ENCODE peak calls at places on chromosome 20, in five cellular contexts. F is psoas muscle, L is pancreas, R is mesenchymal stem cell, W is prostate gland. E is an unnamed sample.

GRCh38 chr20:25020345-25020744 is 27.8 kb upstream of the APMAP start:
- DNase-seq in F (no peak), L (peak; percentile 3), R (no peak), W (no peak), E (no peak)

GRCh38 chr20:51458751-51459439 is 83.6 kb downstream of the NFATC2 start:
- DNase-seq in F (no peak), L (no peak), R (no peak), W (no peak), E (no peak)

GRCh38 chr20:36128463-36129176 is 25.9 kb upstream of the EPB41L1 start:
- DNase-seq in F (no peak), L (no peak), R (peak; percentile 79), W (no peak), E (peak; percentile 36)

GRCh38 chr20:52645822-52646221 is 326.3 kb upstream of the TSHZ2 start:
- DNase-seq in F (no peak), L (no peak), R (no peak), W (no peak), E (no peak)

GRCh38 chr20:9306521-9306920 is 207.9 kb upstream of the LAMP5 start:
- DNase-seq in F (no peak), L (no peak), R (peak; percentile 90), W (peak; percentile 64), E (peak; percentile 79)

GRCh38 chr20:3231116-3231515 is 7.9 kb downstream of the SLC4A11 start:
- DNase-seq in F (no peak), L (no peak), R (no peak), W (no peak), E (no peak)

GRCh38 chr20:58179432-58180099 is 48.9 kb downstream of the ANKRD60 start:
- DNase-seq in F (peak; percentile 71), L (peak; percentile 21), R (peak; percentile 20), W (peak; percentile 46), E (no peak)

GRCh38 chr20:8218861-8219260 is 86.8 kb downstream of the PLCB1 start:
- DNase-seq in F (no peak), L (no peak), R (peak; percentile 30), W (no peak), E (peak; percentile 47)

GRCh38 chr20:63234693-63235398 is 859 bp upstream of the BIRC7 start:
- DNase-seq in F (no peak), L (peak; percentile 20), R (peak; percentile 44), W (no peak), E (no peak)

GRCh38 chr20:61816606-61817005 is 249.1 kb downstream of the TAF4 start:
- DNase-seq in F (peak; percentile 32), L (no peak), R (no peak), W (no peak), E (no peak)

GRCh38 chr20:24943196-24943595 is 5.9 kb upstream of the CST7 start:
- DNase-seq in F (no peak), L (no peak), R (no peak), W (no peak), E (no peak)

GRCh38 chr20:36017034-36017951 is 48.9 kb downstream of the CNBD2 start:
- DNase-seq in F (no peak), L (peak; percentile 57), R (no peak), W (peak; percentile 20), E (peak; percentile 27)

GRCh38 chr20:44204156-44204831 is 6.3 kb downstream of the OSER1 start:
- DNase-seq in F (no peak), L (peak; percentile 34), R (peak; percentile 89), W (peak; percentile 77), E (peak; percentile 74)

GRCh38 chr20:21269772-21270171 is 33.4 kb upstream of the XRN2 start:
- DNase-seq in F (no peak), L (no peak), R (no peak), W (no peak), E (no peak)

GRCh38 chr20:1895674-1896496 is 678 bp downstream of the SIRPA start:
- DNase-seq in F (peak; percentile 81), L (no peak), R (peak; percentile 33), W (no peak), E (no peak)

GRCh38 chr20:21228511-21228910 is 74.6 kb upstream of the XRN2 start:
- DNase-seq in F (no peak), L (no peak), R (no peak), W (no peak), E (no peak)

GRCh38 chr20:21548390-21549035 is 34.6 kb upstream of the NKX2-2 start:
- DNase-seq in F (no peak), L (no peak), R (no peak), W (no peak), E (no peak)

GRCh38 chr20:58481541-58482021 is 33.6 kb downstream of the APCDD1L start:
- DNase-seq in F (peak; percentile 70), L (no peak), R (peak; percentile 60), W (no peak), E (no peak)

GRCh38 chr20:19056909-19057308 is 155.5 kb upstream of the SLC24A3 start:
- DNase-seq in F (no peak), L (no peak), R (no peak), W (no peak), E (no peak)

GRCh38 chr20:63177785-63178444 is 38.0 kb downstream of the YTHDF1 start:
- DNase-seq in F (no peak), L (no peak), R (peak; percentile 7), W (no peak), E (no peak)

GRCh38 chr20:53883098-53883762 is 187.2 kb downstream of the BCAS1 start:
- DNase-seq in F (no peak), L (no peak), R (peak; percentile 64), W (no peak), E (no peak)

GRCh38 chr20:63622732-63623131 is 4.2 kb downstream of the GMEB2 start:
- DNase-seq in F (no peak), L (no peak), R (no peak), W (no peak), E (no peak)

GRCh38 chr20:33092361-33092760 is 12.9 kb downstream of the BPIFB4 start:
- DNase-seq in F (no peak), L (no peak), R (no peak), W (no peak), E (no peak)

GRCh38 chr20:53930651-53931504 is 139.5 kb downstream of the BCAS1 start:
- DNase-seq in F (no peak), L (no peak), R (no peak), W (no peak), E (no peak)

GRCh38 chr20:61404311-61404710 is 152.2 kb downstream of the CDH4 start:
- DNase-seq in F (no peak), L (no peak), R (no peak), W (no peak), E (no peak)

GRCh38 chr20:58583141-58583540 is 67.9 kb upstream of the APCDD1L start:
- DNase-seq in F (no peak), L (no peak), R (no peak), W (no peak), E (no peak)

GRCh38 chr20:47768016-47768953 is 17.0 kb downstream of the SULF2 start:
- DNase-seq in F (no peak), L (peak; percentile 11), R (no peak), W (no peak), E (no peak)

GRCh38 chr20:3276400-3277015 is 37.5 kb upstream of the SLC4A11 start:
- DNase-seq in F (no peak), L (no peak), R (peak; percentile 23), W (peak; percentile 13), E (no peak)

GRCh38 chr20:17036546-17036945 is 190.3 kb upstream of the PCSK2 start:
- DNase-seq in F (no peak), L (no peak), R (no peak), W (no peak), E (no peak)

GRCh38 chr20:31897541-31897940 is 27.1 kb downstream of the TTLL9 start:
- DNase-seq in F (no peak), L (no peak), R (no peak), W (no peak), E (no peak)

GRCh38 chr20:31896049-31896448 is 25.6 kb downstream of the TTLL9 start:
- DNase-seq in F (no peak), L (no peak), R (no peak), W (no peak), E (no peak)

GRCh38 chr20:31890646-31891045 is 20.2 kb downstream of the TTLL9 start:
- DNase-seq in F (no peak), L (no peak), R (no peak), W (no peak), E (no peak)

GRCh38 chr20:31894980-31895675 is 24.7 kb downstream of the TTLL9 start:
- DNase-seq in F (peak; percentile 56), L (peak; percentile 12), R (peak; percentile 71), W (peak; percentile 63), E (no peak)
- H3K27ac ChIP-seq in F (peak overlapping the region; percentile 48), L (peak overlapping the region; percentile 1), R (no peak overlapping the region), W (peak overlapping the region; percentile 13), E (no peak overlapping the region)

GRCh38 chr20:46505501-46505900 is 7.9 kb downstream of the ZNF334 start:
- DNase-seq in F (no peak), L (no peak), R (no peak), W (no peak), E (no peak)
- H3K9me3 ChIP-seq in F (peaks cover 17% of the 10 kb centered on the region), L (no peaks in the 10 kb centered on the region), R (peaks cover 53% of the 10 kb centered on the region), W (no peaks in the 10 kb centered on the region), E (peaks cover 9% of the 10 kb centered on the region)

GRCh38 chr20:49231461-49231860 is 12.2 kb downstream of the DDX27 start:
- DNase-seq in F (no peak), L (no peak), R (no peak), W (no peak), E (no peak)
- H3K27ac ChIP-seq in F (no peak overlapping the region), L (no peak overlapping the region), R (no peak overlapping the region), W (no peak overlapping the region), E (no peak overlapping the region)

GRCh38 chr20:56160956-56161355 is 87.6 kb upstream of the MC3R start:
- DNase-seq in F (no peak), L (no peak), R (no peak), W (no peak), E (no peak)

GRCh38 chr20:56163806-56164205 is 84.7 kb upstream of the MC3R start:
- DNase-seq in F (no peak), L (no peak), R (no peak), W (no peak), E (no peak)

GRCh38 chr20:56157530-56158203 is 90.9 kb upstream of the MC3R start:
- DNase-seq in F (no peak), L (no peak), R (no peak), W (no peak), E (no peak)

GRCh38 chr20:56155625-56156024 is 92.9 kb upstream of the MC3R start:
- DNase-seq in F (no peak), L (no peak), R (no peak), W (no peak), E (no peak)

DNA sequence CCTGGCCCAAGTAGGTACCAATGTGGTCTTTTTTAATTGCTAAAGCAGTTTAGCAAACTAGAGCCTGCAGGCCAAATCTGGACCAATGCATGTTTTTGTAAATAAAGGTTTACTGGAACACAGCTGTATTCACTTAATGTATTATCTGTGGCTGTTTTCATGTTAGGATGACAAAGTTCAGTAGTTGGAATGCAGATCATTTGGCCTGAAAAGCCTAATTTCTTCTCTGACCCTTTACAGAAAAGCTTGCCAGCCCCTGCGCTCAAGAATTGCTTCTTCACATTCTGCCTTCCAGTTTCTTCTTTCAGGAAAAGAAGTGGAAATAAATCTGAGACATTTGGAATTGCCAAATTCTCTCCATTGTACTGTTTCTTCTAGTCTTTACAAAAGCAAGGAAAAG is 90.0 kb upstream of the MC3R start:
- DNase-seq in F (no peak), L (no peak), R (no peak), W (no peak), E (no peak)
- H3K9me3 ChIP-seq in F (no peaks in the 10 kb centered on the region), L (no peaks in the 10 kb centered on the region), R (no peaks in the 10 kb centered on the region), W (no peaks in the 10 kb centered on the region), E (peaks cover 32% of the 10 kb centered on the region)

GRCh38 chr20:10784337-10785183 is 110.8 kb upstream of the JAG1 start:
- DNase-seq in F (no peak), L (peak; percentile 18), R (peak; percentile 29), W (no peak), E (no peak)
- H3K27ac ChIP-seq in F (no peak overlapping the region), L (peak overlapping the region; percentile 45), R (no peak overlapping the region), W (no peak overlapping the region), E (no peak overlapping the region)

GRCh38 chr20:59792300-59792699 is 141.1 kb downstream of the SYCP2 start:
- DNase-seq in F (no peak), L (no peak), R (no peak), W (no peak), E (no peak)
- H3K9me3 ChIP-seq in F (peaks cover 19% of the 10 kb centered on the region), L (no peaks in the 10 kb centered on the region), R (peaks cover 12% of the 10 kb centered on the region), W (no peaks in the 10 kb centered on the region), E (no peaks in the 10 kb centered on the region)